ENCODE peak calls at places on chromosomes 7 and 10, in six cellular contexts. One of them, this sample, is unnamed.

GRCh38 chr7:7889791-7890568 is 78.6 kb upstream of the GLCCI1 start:
- DNase-seq in A549: no peak
- DNase-seq in kidney epithelial cell: no peak
- DNase-seq in cardiac fibroblast: no peak
- DNase-seq in mammary epithelial cell: peak
- DNase-seq in GM12865: no peak
- DNase-seq in this sample: no peak

GRCh38 chr10:9305018-9305655 is 1250.6 kb downstream of the GATA3 start:
- DNase-seq in A549: peak
- DNase-seq in kidney epithelial cell: no peak
- DNase-seq in cardiac fibroblast: peak
- DNase-seq in mammary epithelial cell: no peak
- DNase-seq in GM12865: peak
- DNase-seq in this sample: peak

GRCh38 chr10:119205926-119206602 is 1.3 kb upstream of the GRK5 start:
- DNase-seq in A549: peak
- DNase-seq in kidney epithelial cell: no peak
- DNase-seq in cardiac fibroblast: no peak
- DNase-seq in mammary epithelial cell: peak
- DNase-seq in GM12865: peak
- DNase-seq in this sample: no peak

GRCh38 chr10:131173484-131174210 is 137.9 kb downstream of the TCERG1L start:
- DNase-seq in A549: no peak
- DNase-seq in kidney epithelial cell: no peak
- DNase-seq in cardiac fibroblast: no peak
- DNase-seq in mammary epithelial cell: no peak
- DNase-seq in GM12865: no peak
- DNase-seq in this sample: no peak

GRCh38 chr10:89755374-89755773 is 54.0 kb downstream of the KIF20B start:
- DNase-seq in A549: no peak
- DNase-seq in kidney epithelial cell: no peak
- DNase-seq in cardiac fibroblast: no peak
- DNase-seq in mammary epithelial cell: no peak
- DNase-seq in GM12865: no peak
- DNase-seq in this sample: no peak

GRCh38 chr10:28839600-28840007 is 162.3 kb downstream of the BAMBI start:
- DNase-seq in A549: peak
- DNase-seq in kidney epithelial cell: peak
- DNase-seq in cardiac fibroblast: peak
- DNase-seq in mammary epithelial cell: no peak
- DNase-seq in GM12865: no peak
- DNase-seq in this sample: no peak

GRCh38 chr7:130893441-130893894 is 159.5 kb upstream of the KLF14 start:
- DNase-seq in A549: peak
- DNase-seq in kidney epithelial cell: no peak
- DNase-seq in cardiac fibroblast: peak
- DNase-seq in mammary epithelial cell: no peak
- DNase-seq in GM12865: no peak
- DNase-seq in this sample: no peak

GRCh38 chr10:71651953-71652352 is 67.6 kb downstream of the C10orf105 start:
- DNase-seq in A549: no peak
- DNase-seq in kidney epithelial cell: no peak
- DNase-seq in cardiac fibroblast: no peak
- DNase-seq in mammary epithelial cell: no peak
- DNase-seq in GM12865: no peak
- DNase-seq in this sample: no peak

GRCh38 chr7:142894886-142895593 is 9.5 kb upstream of the TRPV6 start:
- DNase-seq in A549: no peak
- DNase-seq in kidney epithelial cell: no peak
- DNase-seq in cardiac fibroblast: no peak
- DNase-seq in mammary epithelial cell: no peak
- DNase-seq in GM12865: no peak
- DNase-seq in this sample: no peak

GRCh38 chr7:140659727-140660396 is 12.9 kb upstream of the ADCK2 start:
- DNase-seq in A549: no peak
- DNase-seq in kidney epithelial cell: no peak
- DNase-seq in cardiac fibroblast: no peak
- DNase-seq in mammary epithelial cell: no peak
- DNase-seq in GM12865: peak
- DNase-seq in this sample: no peak

GRCh38 chr10:87038786-87039185 is 18.7 kb downstream of the FAM25A start:
- DNase-seq in A549: no peak
- DNase-seq in kidney epithelial cell: no peak
- DNase-seq in cardiac fibroblast: peak
- DNase-seq in mammary epithelial cell: peak
- DNase-seq in GM12865: no peak
- DNase-seq in this sample: no peak

GRCh38 chr10:103855852-103856496 is 598 bp upstream of the SH3PXD2A start:
- DNase-seq in A549: no peak
- DNase-seq in kidney epithelial cell: no peak
- DNase-seq in cardiac fibroblast: no peak
- DNase-seq in mammary epithelial cell: no peak
- DNase-seq in GM12865: no peak
- DNase-seq in this sample: no peak

GRCh38 chr7:69186974-69187373 is 411.3 kb upstream of the AUTS2 start:
- DNase-seq in A549: no peak
- DNase-seq in kidney epithelial cell: no peak
- DNase-seq in cardiac fibroblast: no peak
- DNase-seq in mammary epithelial cell: no peak
- DNase-seq in GM12865: no peak
- DNase-seq in this sample: no peak
- H3K4me3 ChIP-seq in A549: no peak
- H3K4me3 ChIP-seq in kidney epithelial cell: no peak
- H3K4me3 ChIP-seq in cardiac fibroblast: no peak
- H3K4me3 ChIP-seq in mammary epithelial cell: no peak
- H3K4me3 ChIP-seq in GM12865: no peak
- H3K4me3 ChIP-seq in this sample: no peak

GRCh38 chr7:23431596-23432284 is 38.6 kb downstream of the IGF2BP3 start:
- DNase-seq in A549: peak
- DNase-seq in kidney epithelial cell: no peak
- DNase-seq in cardiac fibroblast: no peak
- DNase-seq in mammary epithelial cell: no peak
- DNase-seq in GM12865: no peak
- DNase-seq in this sample: no peak
- H3K4me3 ChIP-seq in A549: no peak
- H3K4me3 ChIP-seq in kidney epithelial cell: no peak
- H3K4me3 ChIP-seq in cardiac fibroblast: no peak
- H3K4me3 ChIP-seq in mammary epithelial cell: no peak
- H3K4me3 ChIP-seq in GM12865: no peak
- H3K4me3 ChIP-seq in this sample: no peak

DNA sequence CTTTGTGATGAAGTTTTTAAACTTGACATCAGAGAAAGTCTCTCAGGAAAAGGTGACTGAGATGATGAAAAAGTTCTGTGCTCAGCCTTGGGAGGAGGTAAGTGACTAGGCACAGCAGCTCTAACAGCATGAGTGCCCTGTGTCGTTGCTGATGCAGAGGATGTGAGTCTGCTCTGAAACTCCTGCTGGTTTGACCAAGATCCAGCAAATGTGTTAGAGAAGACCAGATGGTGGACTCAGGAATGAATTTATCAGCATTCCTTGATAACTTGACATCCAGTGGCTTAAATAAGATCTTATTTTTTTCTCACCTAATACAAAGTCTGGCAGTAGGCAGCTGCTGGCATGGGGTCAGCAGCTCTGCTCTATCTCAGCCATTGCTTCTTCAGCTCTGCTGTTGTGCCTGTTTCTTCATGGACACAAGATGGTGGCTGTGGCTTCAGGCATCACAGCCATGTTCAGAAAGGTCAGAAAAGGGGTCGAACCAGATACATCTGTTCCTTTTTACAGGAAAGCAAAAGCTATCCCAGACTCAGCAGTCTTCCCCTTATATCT is 47.2 kb upstream of the CC2D2B start:
- DNase-seq in A549: no peak
- DNase-seq in kidney epithelial cell: no peak
- DNase-seq in cardiac fibroblast: no peak
- DNase-seq in mammary epithelial cell: no peak
- DNase-seq in GM12865: no peak
- DNase-seq in this sample: no peak
- H3K4me3 ChIP-seq in A549: no peak
- H3K4me3 ChIP-seq in kidney epithelial cell: no peak
- H3K4me3 ChIP-seq in cardiac fibroblast: no peak
- H3K4me3 ChIP-seq in mammary epithelial cell: no peak
- H3K4me3 ChIP-seq in GM12865: no peak
- H3K4me3 ChIP-seq in this sample: no peak

GRCh38 chr10:107994621-107995274 is 830.2 kb upstream of the SORCS1 start:
- DNase-seq in A549: no peak
- DNase-seq in kidney epithelial cell: no peak
- DNase-seq in cardiac fibroblast: no peak
- DNase-seq in mammary epithelial cell: peak
- DNase-seq in GM12865: peak
- DNase-seq in this sample: no peak
- H3K4me3 ChIP-seq in A549: no peak
- H3K4me3 ChIP-seq in kidney epithelial cell: no peak
- H3K4me3 ChIP-seq in cardiac fibroblast: no peak
- H3K4me3 ChIP-seq in mammary epithelial cell: no peak
- H3K4me3 ChIP-seq in GM12865: peak
- H3K4me3 ChIP-seq in this sample: no peak

GRCh38 chr7:136677456-136678365 is 190.7 kb upstream of the CHRM2 start:
- DNase-seq in A549: no peak
- DNase-seq in kidney epithelial cell: peak
- DNase-seq in cardiac fibroblast: peak
- DNase-seq in mammary epithelial cell: peak
- DNase-seq in GM12865: peak
- DNase-seq in this sample: peak
- H3K4me3 ChIP-seq in A549: no peak
- H3K4me3 ChIP-seq in kidney epithelial cell: no peak
- H3K4me3 ChIP-seq in cardiac fibroblast: no peak
- H3K4me3 ChIP-seq in mammary epithelial cell: no peak
- H3K4me3 ChIP-seq in GM12865: no peak
- H3K4me3 ChIP-seq in this sample: no peak

DNA sequence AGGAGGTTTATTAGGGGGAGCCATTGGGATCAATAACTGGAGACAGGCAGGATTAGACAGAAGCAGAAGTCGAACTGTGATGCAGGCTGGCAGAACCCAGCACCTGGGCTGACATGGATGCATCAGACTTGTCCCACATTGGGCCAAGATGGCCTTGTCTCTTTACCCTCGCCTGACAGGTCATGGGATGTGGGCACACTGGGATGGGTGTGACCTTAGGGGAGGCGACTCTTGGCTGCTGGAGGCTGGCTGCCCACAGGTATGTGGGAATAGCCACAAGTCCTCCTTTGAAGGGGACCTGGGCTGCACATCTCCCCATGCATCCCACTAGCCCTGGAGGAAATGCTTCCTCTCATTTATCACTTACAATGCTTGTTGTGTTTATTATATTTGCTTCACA is 17.3 kb downstream of the NFE2L3 start:
- DNase-seq in A549: no peak
- DNase-seq in kidney epithelial cell: no peak
- DNase-seq in cardiac fibroblast: no peak
- DNase-seq in mammary epithelial cell: no peak
- DNase-seq in GM12865: no peak
- DNase-seq in this sample: no peak
- H3K4me3 ChIP-seq in A549: no peak
- H3K4me3 ChIP-seq in kidney epithelial cell: no peak
- H3K4me3 ChIP-seq in cardiac fibroblast: no peak
- H3K4me3 ChIP-seq in mammary epithelial cell: no peak
- H3K4me3 ChIP-seq in GM12865: no peak
- H3K4me3 ChIP-seq in this sample: no peak

This sample was measured in Jurkat, Clone E6-1.